ENCODE peak calls at places on chromosomes 13 and 19, in eight cellular contexts. One of them, this sample, is unnamed.

GRCh38 chr13:73451120-73452029 is 392.6 kb downstream of the KLF5 start:
- DNase-seq in H9: no peak
- DNase-seq in pancreas: no peak
- DNase-seq in neural progenitor cell: no peak
- DNase-seq in K562: no peak
- DNase-seq in body of pancreas: no peak
- DNase-seq in CD4-positive, CD25-positive, alpha-beta regulatory T cell: no peak
- DNase-seq in Peyer's patch: no peak
- DNase-seq in this sample: no peak

GRCh38 chr13:72255908-72256307 is 388.9 kb upstream of the DACH1 start:
- DNase-seq in CD4-positive, CD25-positive, alpha-beta regulatory T cell: no peak
- DNase-seq in H9: peak; percentile 75
- DNase-seq in pancreas: peak; percentile 4
- DNase-seq in K562: no peak
- DNase-seq in Peyer's patch: no peak
- DNase-seq in body of pancreas: peak; percentile 46
- DNase-seq in neural progenitor cell: peak; percentile 66
- DNase-seq in this sample: no peak

GRCh38 chr13:114079601-114080536 is 52.6 kb downstream of the RASA3 start:
- DNase-seq in H9: no peak
- DNase-seq in K562: no peak
- DNase-seq in neural progenitor cell: no peak
- DNase-seq in pancreas: no peak
- DNase-seq in body of pancreas: no peak
- DNase-seq in CD4-positive, CD25-positive, alpha-beta regulatory T cell: no peak
- DNase-seq in Peyer's patch: no peak
- DNase-seq in this sample: no peak

GRCh38 chr19:52734340-52734892 is 428 bp downstream of the ZNF611 start:
- DNase-seq in H9: no peak
- DNase-seq in body of pancreas: no peak
- DNase-seq in K562: peak; percentile 23
- DNase-seq in neural progenitor cell: peak; percentile 59
- DNase-seq in CD4-positive, CD25-positive, alpha-beta regulatory T cell: no peak
- DNase-seq in Peyer's patch: no peak
- DNase-seq in pancreas: peak; percentile 44
- DNase-seq in this sample: no peak

GRCh38 chr13:80444240-80445015 is 103.5 kb upstream of the SPRY2 start:
- DNase-seq in CD4-positive, CD25-positive, alpha-beta regulatory T cell: no peak
- DNase-seq in pancreas: no peak
- DNase-seq in K562: no peak
- DNase-seq in neural progenitor cell: no peak
- DNase-seq in Peyer's patch: no peak
- DNase-seq in H9: no peak
- DNase-seq in body of pancreas: no peak
- DNase-seq in this sample: no peak

GRCh38 chr13:60629158-60629557 is 232.1 kb downstream of the TDRD3 start:
- DNase-seq in H9: no peak
- DNase-seq in CD4-positive, CD25-positive, alpha-beta regulatory T cell: no peak
- DNase-seq in K562: no peak
- DNase-seq in pancreas: no peak
- DNase-seq in body of pancreas: no peak
- DNase-seq in Peyer's patch: no peak
- DNase-seq in neural progenitor cell: peak; percentile 83
- DNase-seq in this sample: no peak

GRCh38 chr19:28609091-28609755 is 603.7 kb downstream of the UQCRFS1 start:
- DNase-seq in pancreas: no peak
- DNase-seq in body of pancreas: no peak
- DNase-seq in K562: peak; percentile 34
- DNase-seq in neural progenitor cell: no peak
- DNase-seq in H9: no peak
- DNase-seq in CD4-positive, CD25-positive, alpha-beta regulatory T cell: no peak
- DNase-seq in Peyer's patch: no peak
- DNase-seq in this sample: no peak

GRCh38 chr19:15466851-15467733 is 2.7 kb upstream of the RASAL3 start:
- DNase-seq in neural progenitor cell: no peak
- DNase-seq in pancreas: no peak
- DNase-seq in H9: no peak
- DNase-seq in body of pancreas: no peak
- DNase-seq in K562: no peak
- DNase-seq in CD4-positive, CD25-positive, alpha-beta regulatory T cell: no peak
- DNase-seq in Peyer's patch: no peak
- DNase-seq in this sample: no peak

GRCh38 chr13:43261018-43261417 is 237.6 kb downstream of the DNAJC15 start:
- DNase-seq in CD4-positive, CD25-positive, alpha-beta regulatory T cell: no peak
- DNase-seq in K562: no peak
- DNase-seq in body of pancreas: no peak
- DNase-seq in H9: no peak
- DNase-seq in pancreas: no peak
- DNase-seq in neural progenitor cell: no peak
- DNase-seq in Peyer's patch: no peak
- DNase-seq in this sample: no peak

GRCh38 chr19:16527971-16528521 is 14.2 kb downstream of the CHERP start:
- DNase-seq in Peyer's patch: no peak
- DNase-seq in neural progenitor cell: peak; percentile 36
- DNase-seq in H9: peak; percentile 56
- DNase-seq in K562: peak; percentile 41
- DNase-seq in body of pancreas: peak; percentile 35
- DNase-seq in pancreas: no peak
- DNase-seq in CD4-positive, CD25-positive, alpha-beta regulatory T cell: no peak
- DNase-seq in this sample: no peak

GRCh38 chr13:111341886-111342285 is 21.4 kb downstream of the TEX29 start:
- DNase-seq in Peyer's patch: no peak
- DNase-seq in K562: no peak
- DNase-seq in CD4-positive, CD25-positive, alpha-beta regulatory T cell: no peak
- DNase-seq in body of pancreas: no peak
- DNase-seq in neural progenitor cell: no peak
- DNase-seq in pancreas: no peak
- DNase-seq in H9: peak; percentile 11
- DNase-seq in this sample: no peak

GRCh38 chr19:5953034-5953589 is 24.8 kb downstream of the RANBP3 start:
- DNase-seq in K562: no peak
- DNase-seq in neural progenitor cell: no peak
- DNase-seq in Peyer's patch: no peak
- DNase-seq in pancreas: no peak
- DNase-seq in body of pancreas: no peak
- DNase-seq in H9: no peak
- DNase-seq in CD4-positive, CD25-positive, alpha-beta regulatory T cell: no peak
- DNase-seq in this sample: no peak
- H3K27ac ChIP-seq in K562: peak overlapping the region; percentile 70
- H3K27ac ChIP-seq in neural progenitor cell: no peak overlapping the region
- H3K27ac ChIP-seq in Peyer's patch: peak overlapping the region; percentile 57
- H3K27ac ChIP-seq in pancreas: peak overlapping the region; percentile 67
- H3K27ac ChIP-seq in body of pancreas: no peak overlapping the region
- H3K27ac ChIP-seq in H9: no peak overlapping the region
- H3K27ac ChIP-seq in CD4-positive, CD25-positive, alpha-beta regulatory T cell: peak overlapping the region; percentile 73
- H3K27ac ChIP-seq in this sample: peak overlapping the region; percentile 75

GRCh38 chr13:65378484-65378883 is 1851.7 kb downstream of the PCDH9 start:
- DNase-seq in H9: no peak
- DNase-seq in body of pancreas: no peak
- DNase-seq in neural progenitor cell: no peak
- DNase-seq in Peyer's patch: no peak
- DNase-seq in CD4-positive, CD25-positive, alpha-beta regulatory T cell: no peak
- DNase-seq in pancreas: no peak
- DNase-seq in K562: no peak
- DNase-seq in this sample: no peak
- H3K27ac ChIP-seq in H9: no peak overlapping the region
- H3K27ac ChIP-seq in body of pancreas: no peak overlapping the region
- H3K27ac ChIP-seq in neural progenitor cell: no peak overlapping the region
- H3K27ac ChIP-seq in Peyer's patch: no peak overlapping the region
- H3K27ac ChIP-seq in CD4-positive, CD25-positive, alpha-beta regulatory T cell: no peak overlapping the region
- H3K27ac ChIP-seq in pancreas: no peak overlapping the region
- H3K27ac ChIP-seq in K562: no peak overlapping the region
- H3K27ac ChIP-seq in this sample: no peak overlapping the region

GRCh38 chr13:40692946-40693345 is 26.5 kb upstream of the FOXO1 start:
- DNase-seq in H9: no peak
- DNase-seq in K562: no peak
- DNase-seq in neural progenitor cell: no peak
- DNase-seq in pancreas: no peak
- DNase-seq in body of pancreas: no peak
- DNase-seq in Peyer's patch: no peak
- DNase-seq in CD4-positive, CD25-positive, alpha-beta regulatory T cell: no peak
- DNase-seq in this sample: no peak
- H3K27ac ChIP-seq in H9: no peak overlapping the region
- H3K27ac ChIP-seq in K562: no peak overlapping the region
- H3K27ac ChIP-seq in neural progenitor cell: no peak overlapping the region
- H3K27ac ChIP-seq in pancreas: no peak overlapping the region
- H3K27ac ChIP-seq in body of pancreas: no peak overlapping the region
- H3K27ac ChIP-seq in Peyer's patch: no peak overlapping the region
- H3K27ac ChIP-seq in CD4-positive, CD25-positive, alpha-beta regulatory T cell: no peak overlapping the region
- H3K27ac ChIP-seq in this sample: no peak overlapping the region

DNA sequence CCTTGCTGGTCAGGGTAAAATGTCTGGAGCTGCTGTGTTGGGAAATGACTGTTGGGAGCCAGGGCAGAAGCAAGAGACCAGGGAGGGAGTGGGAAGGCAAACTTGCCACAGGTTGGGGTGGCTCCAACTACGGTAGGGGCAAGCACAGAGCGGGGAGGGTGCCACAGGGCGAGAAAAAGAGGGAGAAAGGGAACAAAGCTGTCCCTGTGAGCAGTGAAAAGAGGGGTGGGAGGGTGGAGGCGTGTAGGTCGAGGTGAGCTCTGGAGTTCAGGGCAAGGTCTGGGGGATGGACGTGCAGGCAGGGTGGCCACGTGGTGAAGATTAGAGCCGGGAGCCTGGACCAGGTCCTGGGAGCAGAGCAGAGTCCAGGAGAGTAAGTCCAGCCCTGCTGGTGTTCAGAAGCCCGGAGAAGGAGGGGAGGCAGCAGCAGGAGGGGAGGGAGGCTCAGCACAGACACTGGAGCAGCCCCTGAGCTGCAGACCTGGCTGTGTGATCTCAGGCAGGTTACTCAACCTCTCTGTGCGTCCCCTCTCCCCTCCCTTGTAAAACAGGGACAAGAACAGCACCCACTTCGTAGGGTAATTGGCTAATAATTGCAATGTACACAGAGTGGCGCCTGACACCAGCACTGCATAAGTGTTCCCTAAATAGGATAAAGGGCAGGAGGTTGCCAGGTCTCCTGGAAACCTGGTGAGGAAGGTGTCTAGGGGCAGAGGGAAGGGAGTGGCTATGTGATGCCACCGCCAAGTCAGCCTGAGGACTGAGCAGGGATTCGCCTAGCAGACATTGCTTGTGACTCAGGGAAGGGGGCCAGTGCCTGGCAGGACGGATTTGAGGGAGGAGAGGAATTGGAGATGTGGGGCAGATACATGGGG is 3.2 kb upstream of the POLR2E start:
- DNase-seq in CD4-positive, CD25-positive, alpha-beta regulatory T cell: no peak
- DNase-seq in body of pancreas: no peak
- DNase-seq in Peyer's patch: no peak
- DNase-seq in pancreas: peak; percentile 30
- DNase-seq in K562: no peak
- DNase-seq in neural progenitor cell: no peak
- DNase-seq in H9: no peak
- DNase-seq in this sample: no peak
- H3K27ac ChIP-seq in CD4-positive, CD25-positive, alpha-beta regulatory T cell: no peak overlapping the region
- H3K27ac ChIP-seq in body of pancreas: no peak overlapping the region
- H3K27ac ChIP-seq in Peyer's patch: no peak overlapping the region
- H3K27ac ChIP-seq in pancreas: no peak overlapping the region
- H3K27ac ChIP-seq in K562: peak overlapping the region; percentile 80
- H3K27ac ChIP-seq in neural progenitor cell: no peak overlapping the region
- H3K27ac ChIP-seq in H9: no peak overlapping the region
- H3K27ac ChIP-seq in this sample: peak overlapping the region; percentile 89

GRCh38 chr13:100244431-100244830 is 155.5 kb downstream of the PCCA start:
- DNase-seq in H9: no peak
- DNase-seq in CD4-positive, CD25-positive, alpha-beta regulatory T cell: no peak
- DNase-seq in Peyer's patch: no peak
- DNase-seq in body of pancreas: no peak
- DNase-seq in pancreas: no peak
- DNase-seq in neural progenitor cell: no peak
- DNase-seq in K562: no peak
- DNase-seq in this sample: no peak
- H3K27ac ChIP-seq in H9: peak overlapping the region; percentile 66
- H3K27ac ChIP-seq in CD4-positive, CD25-positive, alpha-beta regulatory T cell: no peak overlapping the region
- H3K27ac ChIP-seq in Peyer's patch: no peak overlapping the region
- H3K27ac ChIP-seq in body of pancreas: no peak overlapping the region
- H3K27ac ChIP-seq in pancreas: no peak overlapping the region
- H3K27ac ChIP-seq in neural progenitor cell: no peak overlapping the region
- H3K27ac ChIP-seq in K562: no peak overlapping the region
- H3K27ac ChIP-seq in this sample: no peak overlapping the region

DNA sequence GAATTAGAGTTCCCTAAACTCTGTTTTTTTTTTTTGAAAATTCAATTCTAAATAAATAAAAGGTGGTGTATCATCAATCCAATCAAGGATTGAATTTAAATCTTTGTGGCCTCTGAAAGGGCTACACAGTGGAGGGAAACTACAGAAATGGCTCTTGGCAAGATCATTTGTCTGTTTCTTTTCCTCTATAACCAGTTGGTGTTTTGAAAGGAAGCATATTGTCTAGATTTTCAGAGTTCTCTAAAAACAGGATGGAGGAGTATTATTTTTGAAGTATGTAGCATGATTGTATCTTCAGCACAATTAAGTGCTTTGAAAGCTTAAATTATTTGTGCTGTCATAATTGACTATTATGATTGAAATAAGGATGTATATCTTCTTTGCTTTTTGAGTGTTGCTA is 29.8 kb downstream of the WASF3 start:
- DNase-seq in body of pancreas: no peak
- DNase-seq in K562: no peak
- DNase-seq in pancreas: no peak
- DNase-seq in H9: no peak
- DNase-seq in CD4-positive, CD25-positive, alpha-beta regulatory T cell: no peak
- DNase-seq in Peyer's patch: no peak
- DNase-seq in neural progenitor cell: no peak
- DNase-seq in this sample: no peak
- H3K27ac ChIP-seq in body of pancreas: no peak overlapping the region
- H3K27ac ChIP-seq in K562: no peak overlapping the region
- H3K27ac ChIP-seq in pancreas: no peak overlapping the region
- H3K27ac ChIP-seq in H9: no peak overlapping the region
- H3K27ac ChIP-seq in CD4-positive, CD25-positive, alpha-beta regulatory T cell: no peak overlapping the region
- H3K27ac ChIP-seq in Peyer's patch: no peak overlapping the region
- H3K27ac ChIP-seq in neural progenitor cell: no peak overlapping the region
- H3K27ac ChIP-seq in this sample: no peak overlapping the region

GRCh38 chr19:1811472-1811894 is 593 bp downstream of the ATP8B3 start:
- DNase-seq in H9: no peak
- DNase-seq in body of pancreas: peak; percentile 72
- DNase-seq in CD4-positive, CD25-positive, alpha-beta regulatory T cell: peak; percentile 53
- DNase-seq in Peyer's patch: peak; percentile 29
- DNase-seq in K562: peak; percentile 81
- DNase-seq in neural progenitor cell: no peak
- DNase-seq in pancreas: peak; percentile 92
- DNase-seq in this sample: no peak
- H3K27ac ChIP-seq in H9: no peak overlapping the region
- H3K27ac ChIP-seq in body of pancreas: peak overlapping the region; percentile 19
- H3K27ac ChIP-seq in CD4-positive, CD25-positive, alpha-beta regulatory T cell: peak overlapping the region; percentile 55
- H3K27ac ChIP-seq in Peyer's patch: peak overlapping the region; percentile 64
- H3K27ac ChIP-seq in K562: peak overlapping the region; percentile 83
- H3K27ac ChIP-seq in neural progenitor cell: no peak overlapping the region
- H3K27ac ChIP-seq in pancreas: peak overlapping the region; percentile 53
- H3K27ac ChIP-seq in this sample: peak overlapping the region; percentile 89

DNA sequence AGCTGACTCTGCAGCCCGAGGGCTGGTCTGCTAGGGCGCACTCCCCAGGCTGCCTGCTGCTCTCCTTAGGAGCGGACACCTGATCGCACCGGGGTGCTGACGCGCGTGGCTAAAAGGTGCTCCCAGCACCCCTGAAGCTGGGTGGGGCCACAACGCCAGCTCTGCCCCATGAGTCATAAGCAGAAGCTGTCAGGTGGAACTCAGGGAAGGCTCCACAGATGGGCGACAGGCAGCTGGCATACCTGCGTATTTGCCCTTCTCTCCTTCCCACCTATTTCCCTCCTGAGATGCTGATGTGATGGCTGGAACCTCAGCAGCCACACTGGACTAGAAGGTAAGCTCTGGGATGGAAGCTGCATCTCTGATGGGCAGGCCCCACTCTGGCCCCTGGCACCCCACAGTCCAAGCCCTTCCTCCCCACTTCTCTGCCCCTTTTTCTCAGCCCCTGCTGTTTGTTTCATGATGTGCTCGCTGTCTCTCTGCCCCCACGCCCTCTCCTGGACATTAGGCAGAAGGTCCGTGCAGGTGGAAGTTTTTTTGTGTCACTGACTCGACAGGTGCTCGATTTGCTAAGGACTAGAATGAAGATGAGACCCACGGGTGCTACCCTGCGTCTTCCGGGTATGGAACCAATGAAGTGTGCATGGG is 30.3 kb upstream of the CACTIN start:
- DNase-seq in K562: no peak
- DNase-seq in Peyer's patch: no peak
- DNase-seq in pancreas: no peak
- DNase-seq in H9: no peak
- DNase-seq in CD4-positive, CD25-positive, alpha-beta regulatory T cell: no peak
- DNase-seq in body of pancreas: no peak
- DNase-seq in neural progenitor cell: no peak
- DNase-seq in this sample: no peak
- H3K27ac ChIP-seq in K562: no peak overlapping the region
- H3K27ac ChIP-seq in Peyer's patch: no peak overlapping the region
- H3K27ac ChIP-seq in pancreas: no peak overlapping the region
- H3K27ac ChIP-seq in H9: no peak overlapping the region
- H3K27ac ChIP-seq in CD4-positive, CD25-positive, alpha-beta regulatory T cell: no peak overlapping the region
- H3K27ac ChIP-seq in body of pancreas: no peak overlapping the region
- H3K27ac ChIP-seq in neural progenitor cell: no peak overlapping the region
- H3K27ac ChIP-seq in this sample: peak overlapping the region; percentile 68